ENCODE peak calls at places on chromosomes 7 and 10, in five cellular contexts. Z, H, X, S and L are unnamed samples.

GRCh38 chr7:47877336-47877735 is 70.9 kb downstream of the PKD1L1 start:
- DNase-seq in Z (no peak), X (no peak), S (no peak), H (no peak), L (no peak)

GRCh38 chr7:98329100-98329871 is 47.8 kb downstream of the BRI3 start:
- DNase-seq in Z (no peak), X (no peak), H (peak; percentile 39), S (no peak), L (peak; percentile 4)

GRCh38 chr10:62384057-62384446 is 9.9 kb downstream of the ZNF365 start:
- DNase-seq in X (peak; percentile 62), H (peak; percentile 98), Z (peak; percentile 95), S (no peak), L (peak; percentile 62)

GRCh38 chr10:83908987-83909386 is 230.3 kb upstream of the GHITM start:
- DNase-seq in Z (no peak), H (no peak), S (peak; percentile 75), X (no peak), L (no peak)

GRCh38 chr7:146892151-146892550 is 775.5 kb downstream of the CNTNAP2 start:
- DNase-seq in X (no peak), S (peak; percentile 5), Z (no peak), H (no peak), L (no peak)

GRCh38 chr7:140069298-140069949 is 6.7 kb upstream of the PARP12 start:
- DNase-seq in H (no peak), X (no peak), Z (no peak), S (no peak), L (no peak)

GRCh38 chr10:86258488-86258887 is 108.1 kb downstream of the GRID1 start:
- DNase-seq in H (peak; percentile 11), X (no peak), Z (peak; percentile 29), S (no peak), L (peak; percentile 19)

GRCh38 chr10:37711617-37712488 is 145.6 kb downstream of the ZNF248 start:
- DNase-seq in Z (no peak), S (no peak), X (no peak), H (no peak), L (no peak)

GRCh38 chr7:4661871-4662270 is 20.2 kb upstream of the FOXK1 start:
- DNase-seq in Z (peak; percentile 39), H (no peak), S (no peak), X (no peak), L (peak; percentile 39)

GRCh38 chr7:4657640-4658417 is 24.3 kb upstream of the FOXK1 start:
- DNase-seq in X (no peak), S (no peak), Z (no peak), H (no peak), L (no peak)

GRCh38 chr7:4655311-4655710 is 26.8 kb upstream of the FOXK1 start:
- DNase-seq in X (peak; percentile 61), H (no peak), S (no peak), Z (no peak), L (no peak)

GRCh38 chr7:4663239-4663638 is 18.9 kb upstream of the FOXK1 start:
- DNase-seq in S (no peak), H (no peak), Z (no peak), X (no peak), L (no peak)

DNA sequence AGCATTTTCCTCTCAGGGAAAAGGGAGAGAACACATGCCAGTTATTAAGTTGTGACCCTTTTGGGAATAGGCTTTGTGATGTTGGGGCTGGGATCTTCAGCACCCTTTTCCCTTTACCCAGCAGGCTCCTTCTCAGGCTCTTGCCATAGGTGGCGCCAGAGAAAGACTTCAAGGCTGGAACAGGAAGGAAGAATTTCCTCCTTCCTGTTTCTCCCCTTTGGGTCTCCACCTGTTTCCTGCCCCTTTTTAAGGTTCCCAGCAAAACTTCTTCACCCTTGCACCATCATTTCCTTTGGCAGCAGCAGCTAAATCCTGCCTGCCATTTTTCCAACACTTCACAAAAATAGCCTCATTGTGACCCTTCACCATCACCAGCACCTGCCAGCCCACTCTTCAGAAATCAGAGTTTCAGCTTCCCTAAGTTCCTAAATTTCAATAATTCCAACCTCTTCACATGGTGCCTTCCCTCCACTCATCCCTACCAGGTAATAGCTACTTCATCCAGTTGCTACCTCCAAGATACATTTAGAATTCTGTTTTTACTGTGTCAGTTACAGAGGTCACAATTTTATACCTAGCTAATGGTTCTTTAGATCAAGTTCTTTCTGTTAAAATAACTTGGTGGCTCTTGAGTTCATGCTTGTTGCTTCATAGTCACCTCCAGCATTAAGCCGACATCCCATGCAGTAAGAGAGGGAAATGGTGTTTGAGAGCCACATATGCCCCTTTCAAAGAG is 22.4 kb upstream of the FOXK1 start:
- DNase-seq in H (no peak), S (no peak), Z (no peak), X (no peak), L (no peak)
- H3K27ac ChIP-seq in H (no peak overlapping the region), S (no peak overlapping the region), Z (no peak overlapping the region), X (no peak overlapping the region), L (no peak overlapping the region)

GRCh38 chr10:6121144-6121543 is 32.3 kb downstream of the RBM17 start:
- DNase-seq in H (no peak), S (no peak), X (no peak), Z (no peak), L (no peak)

GRCh38 chr10:6119423-6119822 is 30.6 kb downstream of the RBM17 start:
- DNase-seq in Z (no peak), H (no peak), X (no peak), S (no peak), L (peak; percentile 17)

GRCh38 chr10:6119962-6120361 is 31.1 kb downstream of the RBM17 start:
- DNase-seq in H (no peak), X (peak; percentile 59), S (no peak), Z (no peak), L (no peak)

GRCh38 chr10:6123467-6124042 is 34.7 kb downstream of the RBM17 start:
- DNase-seq in X (no peak), Z (peak; percentile 9), H (no peak), S (no peak), L (no peak)

GRCh38 chr10:6120691-6121090 is 31.9 kb downstream of the RBM17 start:
- DNase-seq in X (no peak), Z (no peak), H (no peak), S (no peak), L (no peak)
- H3K27ac ChIP-seq in X (no peak overlapping the region), Z (no peak overlapping the region), H (no peak overlapping the region), S (no peak overlapping the region), L (no peak overlapping the region)

GRCh38 chr7:69818647-69819161 is 220.4 kb downstream of the AUTS2 start:
- DNase-seq in X (no peak), Z (no peak), S (no peak), H (no peak), L (no peak)
- H3K27ac ChIP-seq in X (no peak overlapping the region), Z (no peak overlapping the region), S (no peak overlapping the region), H (no peak overlapping the region), L (no peak overlapping the region)

GRCh38 chr7:151082151-151083070 is 882 bp downstream of the TMUB1 start:
- DNase-seq in Z (no peak), X (no peak), H (no peak), S (no peak), L (no peak)
- H3K27ac ChIP-seq in Z (peak overlapping the region; percentile 89), X (peak overlapping the region; percentile 99), H (peak overlapping the region; percentile 58), S (no peak overlapping the region), L (peak overlapping the region; percentile 91)

GRCh38 chr10:115033898-115034297 is 59.3 kb upstream of the ATRNL1 start:
- DNase-seq in Z (no peak), X (no peak), S (no peak), H (no peak), L (no peak)
- H3K27ac ChIP-seq in Z (no peak overlapping the region), X (no peak overlapping the region), S (no peak overlapping the region), H (no peak overlapping the region), L (no peak overlapping the region)

GRCh38 chr7:121020243-121020642 is 31.7 kb downstream of the CPED1 start:
- DNase-seq in Z (peak; percentile 77), X (no peak), S (no peak), H (peak; percentile 59), L (peak; percentile 78)
- H3K27ac ChIP-seq in Z (peak overlapping the region; percentile 67), X (no peak overlapping the region), S (no peak overlapping the region), H (peak overlapping the region; percentile 28), L (peak overlapping the region; percentile 25)

DNA sequence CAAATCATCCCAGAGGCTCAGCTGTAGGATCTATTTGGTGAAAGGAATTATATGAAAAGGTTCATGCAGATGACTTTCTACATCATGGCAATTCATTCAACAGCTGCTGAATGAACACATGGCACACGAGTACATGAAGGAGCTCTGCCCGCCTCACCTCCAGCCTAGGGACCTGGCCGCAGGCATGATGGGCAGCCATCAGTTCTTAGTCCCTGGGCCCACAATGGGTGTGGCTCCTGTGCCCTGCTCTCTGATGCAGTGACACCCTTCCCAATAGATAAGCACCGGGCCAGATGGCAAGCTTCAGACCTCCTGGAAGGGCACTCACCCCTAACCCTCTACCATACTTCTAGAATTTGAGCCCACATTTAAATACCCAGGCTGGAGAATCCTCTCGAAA is 3.5 kb downstream of the CHST15 start:
- DNase-seq in X (no peak), H (no peak), Z (no peak), S (no peak), L (no peak)
- H3K27ac ChIP-seq in X (peak overlapping the region; percentile 85), H (no peak overlapping the region), Z (no peak overlapping the region), S (no peak overlapping the region), L (no peak overlapping the region)

GRCh38 chr7:131610007-131610406 is 53.6 kb upstream of the PODXL start:
- DNase-seq in Z (peak; percentile 50), H (no peak), S (no peak), X (no peak), L (no peak)

GRCh38 chr7:131606346-131607290 is 50.2 kb upstream of the PODXL start:
- DNase-seq in H (no peak), X (no peak), Z (peak; percentile 25), S (no peak), L (no peak)

GRCh38 chr7:131605280-131605878 is 49.0 kb upstream of the PODXL start:
- DNase-seq in H (no peak), Z (peak; percentile 22), X (no peak), S (peak; percentile 81), L (peak; percentile 24)

GRCh38 chr7:131607291-131608111 is 51.1 kb upstream of the PODXL start:
- DNase-seq in S (no peak), X (no peak), Z (no peak), H (no peak), L (no peak)

DNA sequence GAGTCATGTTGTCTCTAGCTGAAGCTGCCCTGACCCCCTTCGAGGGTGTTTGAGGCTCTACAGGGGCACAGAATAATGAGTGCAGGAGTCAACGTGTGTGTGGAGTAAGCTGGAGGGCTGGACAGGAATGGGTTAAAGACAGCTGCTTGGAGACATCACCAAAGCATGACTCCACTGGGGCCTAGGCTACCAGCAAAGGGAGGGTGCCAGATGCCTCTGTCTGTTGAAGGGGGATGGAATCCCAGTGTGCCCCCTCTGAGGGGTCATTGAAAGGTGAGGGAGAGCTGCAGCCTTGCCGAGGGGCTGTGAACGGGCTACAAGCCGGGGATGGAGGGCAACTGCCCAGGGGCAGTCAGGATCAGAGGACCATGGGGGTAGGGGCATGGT is 51.7 kb upstream of the PODXL start:
- DNase-seq in H (no peak), X (no peak), S (no peak), Z (no peak), L (no peak)
- H3K27ac ChIP-seq in H (no peak overlapping the region), X (no peak overlapping the region), S (no peak overlapping the region), Z (no peak overlapping the region), L (no peak overlapping the region)